ENCODE peak calls at places on chromosomes 1 and 21, in five cellular contexts. One of them, this sample, is unnamed.

GRCh38 chr1:10734900-10735602 is 61.4 kb downstream of the CASZ1 start:
- DNase-seq in heart right ventricle: no peak
- DNase-seq in AG10803: no peak
- DNase-seq in upper lobe of left lung: no peak
- DNase-seq in HFFc6: no peak
- DNase-seq in this sample: peak

GRCh38 chr1:191904991-191905390 is 253.3 kb upstream of the RGS18 start:
- DNase-seq in heart right ventricle: no peak
- DNase-seq in AG10803: no peak
- DNase-seq in upper lobe of left lung: no peak
- DNase-seq in HFFc6: no peak
- DNase-seq in this sample: no peak

GRCh38 chr21:33324311-33325221 is at the start of gene IFNAR1:
- DNase-seq in heart right ventricle: peak
- DNase-seq in AG10803: peak
- DNase-seq in upper lobe of left lung: peak
- DNase-seq in HFFc6: peak
- DNase-seq in this sample: peak

GRCh38 chr1:166906647-166907046 is 30.6 kb upstream of the TADA1 start:
- DNase-seq in heart right ventricle: no peak
- DNase-seq in AG10803: no peak
- DNase-seq in upper lobe of left lung: peak
- DNase-seq in HFFc6: no peak
- DNase-seq in this sample: no peak

GRCh38 chr1:162736633-162737067 is 53.9 kb upstream of the HSD17B7 start:
- DNase-seq in heart right ventricle: no peak
- DNase-seq in AG10803: no peak
- DNase-seq in upper lobe of left lung: no peak
- DNase-seq in HFFc6: no peak
- DNase-seq in this sample: no peak

GRCh38 chr1:218401896-218402770 is 57.0 kb downstream of the TGFB2 start:
- DNase-seq in heart right ventricle: no peak
- DNase-seq in AG10803: no peak
- DNase-seq in upper lobe of left lung: peak
- DNase-seq in HFFc6: no peak
- DNase-seq in this sample: no peak

GRCh38 chr1:90386899-90387334 is 330.2 kb downstream of the BARHL2 start:
- DNase-seq in heart right ventricle: no peak
- DNase-seq in AG10803: no peak
- DNase-seq in upper lobe of left lung: no peak
- DNase-seq in HFFc6: no peak
- DNase-seq in this sample: no peak

GRCh38 chr1:19163261-19163660 is 46.8 kb downstream of the UBR4 start:
- DNase-seq in heart right ventricle: no peak
- DNase-seq in AG10803: peak
- DNase-seq in upper lobe of left lung: no peak
- DNase-seq in HFFc6: peak
- DNase-seq in this sample: no peak

GRCh38 chr1:209870151-209870831 is 42.5 kb downstream of the UTP25 start:
- DNase-seq in heart right ventricle: no peak
- DNase-seq in AG10803: peak
- DNase-seq in upper lobe of left lung: no peak
- DNase-seq in HFFc6: no peak
- DNase-seq in this sample: no peak

GRCh38 chr21:27550258-27550657 is 583.4 kb upstream of the ADAMTS5 start:
- DNase-seq in heart right ventricle: no peak
- DNase-seq in AG10803: no peak
- DNase-seq in upper lobe of left lung: no peak
- DNase-seq in HFFc6: no peak
- DNase-seq in this sample: no peak

GRCh38 chr1:11751087-11751486 is 10.9 kb upstream of the C1orf167 start:
- DNase-seq in heart right ventricle: no peak
- DNase-seq in AG10803: no peak
- DNase-seq in upper lobe of left lung: no peak
- DNase-seq in HFFc6: no peak
- DNase-seq in this sample: no peak

GRCh38 chr1:111656093-111657017 is 36.8 kb downstream of the RAP1A start:
- DNase-seq in heart right ventricle: peak
- DNase-seq in AG10803: peak
- DNase-seq in upper lobe of left lung: no peak
- DNase-seq in HFFc6: peak
- DNase-seq in this sample: peak

GRCh38 chr1:92968138-92969032 is 7.1 kb upstream of the DIPK1A start:
- DNase-seq in heart right ventricle: no peak
- DNase-seq in AG10803: no peak
- DNase-seq in upper lobe of left lung: no peak
- DNase-seq in HFFc6: no peak
- DNase-seq in this sample: no peak

GRCh38 chr1:218676991-218677390 is 331.9 kb downstream of the TGFB2 start:
- DNase-seq in heart right ventricle: no peak
- DNase-seq in AG10803: no peak
- DNase-seq in upper lobe of left lung: no peak
- DNase-seq in HFFc6: no peak
- DNase-seq in this sample: no peak

GRCh38 chr21:43317254-43317748 is 109.6 kb downstream of the SIK1 start:
- DNase-seq in heart right ventricle: no peak
- DNase-seq in AG10803: no peak
- DNase-seq in upper lobe of left lung: no peak
- DNase-seq in HFFc6: no peak
- DNase-seq in this sample: no peak

DNA sequence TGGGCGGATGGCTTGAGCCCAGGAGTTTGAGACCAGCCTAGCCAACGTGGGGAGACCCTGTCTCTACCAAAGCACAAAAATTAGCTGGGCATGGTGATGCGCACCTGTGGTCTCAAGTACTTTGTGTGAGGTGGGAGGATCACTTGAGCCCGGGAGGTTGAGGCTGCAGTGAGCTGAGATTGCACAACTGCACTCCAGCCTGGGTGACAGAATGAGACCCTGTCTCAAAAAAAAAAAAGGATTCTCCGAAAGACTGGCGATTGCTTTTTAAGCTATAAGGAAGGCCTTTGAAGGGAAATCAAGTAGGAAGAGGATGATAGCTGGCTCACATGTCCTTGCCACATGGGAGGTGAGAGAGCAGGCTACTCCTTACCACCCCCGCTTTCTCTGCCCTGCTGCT is 3.7 kb upstream of the LAMTOR5 start:
- DNase-seq in heart right ventricle: no peak
- DNase-seq in AG10803: no peak
- DNase-seq in upper lobe of left lung: no peak
- DNase-seq in HFFc6: no peak
- DNase-seq in this sample: no peak
- TF ChIP-seq CTCF in heart right ventricle: no peak
- TF ChIP-seq CTCF in AG10803: no peak
- TF ChIP-seq CTCF in upper lobe of left lung: no peak
- TF ChIP-seq CTCF in HFFc6: no peak
- TF ChIP-seq CTCF in this sample: no peak

GRCh38 chr1:228297822-228298221 is 90.0 kb downstream of the OBSCN start:
- DNase-seq in heart right ventricle: no peak
- DNase-seq in AG10803: no peak
- DNase-seq in upper lobe of left lung: no peak
- DNase-seq in HFFc6: no peak
- DNase-seq in this sample: no peak

GRCh38 chr1:228297242-228297641 is 89.4 kb downstream of the OBSCN start:
- DNase-seq in heart right ventricle: no peak
- DNase-seq in AG10803: no peak
- DNase-seq in upper lobe of left lung: no peak
- DNase-seq in HFFc6: no peak
- DNase-seq in this sample: no peak

GRCh38 chr1:228294717-228295116 is 86.9 kb downstream of the OBSCN start:
- DNase-seq in heart right ventricle: no peak
- DNase-seq in AG10803: no peak
- DNase-seq in upper lobe of left lung: peak
- DNase-seq in HFFc6: no peak
- DNase-seq in this sample: no peak

GRCh38 chr1:228295201-228295600 is 87.4 kb downstream of the OBSCN start:
- DNase-seq in heart right ventricle: no peak
- DNase-seq in AG10803: no peak
- DNase-seq in upper lobe of left lung: no peak
- DNase-seq in HFFc6: no peak
- DNase-seq in this sample: no peak

GRCh38 chr1:228295981-228296380 is 88.1 kb downstream of the OBSCN start:
- DNase-seq in heart right ventricle: no peak
- DNase-seq in AG10803: no peak
- DNase-seq in upper lobe of left lung: no peak
- DNase-seq in HFFc6: no peak
- DNase-seq in this sample: no peak
- TF ChIP-seq CTCF in heart right ventricle: no peak
- TF ChIP-seq CTCF in AG10803: no peak
- TF ChIP-seq CTCF in upper lobe of left lung: no peak
- TF ChIP-seq CTCF in HFFc6: no peak
- TF ChIP-seq CTCF in this sample: no peak

GRCh38 chr1:45827256-45827655 is 23.8 kb downstream of the MAST2 start:
- DNase-seq in heart right ventricle: no peak
- DNase-seq in AG10803: no peak
- DNase-seq in upper lobe of left lung: no peak
- DNase-seq in HFFc6: no peak
- DNase-seq in this sample: no peak

GRCh38 chr1:45822644-45823043 is 19.2 kb downstream of the MAST2 start:
- DNase-seq in heart right ventricle: no peak
- DNase-seq in AG10803: no peak
- DNase-seq in upper lobe of left lung: no peak
- DNase-seq in HFFc6: no peak
- DNase-seq in this sample: no peak

GRCh38 chr1:45820797-45821196 is 17.4 kb downstream of the MAST2 start:
- DNase-seq in heart right ventricle: no peak
- DNase-seq in AG10803: peak
- DNase-seq in upper lobe of left lung: no peak
- DNase-seq in HFFc6: no peak
- DNase-seq in this sample: no peak

GRCh38 chr1:45828841-45829240 is 25.4 kb downstream of the MAST2 start:
- DNase-seq in heart right ventricle: no peak
- DNase-seq in AG10803: no peak
- DNase-seq in upper lobe of left lung: no peak
- DNase-seq in HFFc6: no peak
- DNase-seq in this sample: no peak

GRCh38 chr1:45824607-45825006 is 21.2 kb downstream of the MAST2 start:
- DNase-seq in heart right ventricle: no peak
- DNase-seq in AG10803: no peak
- DNase-seq in upper lobe of left lung: no peak
- DNase-seq in HFFc6: no peak
- DNase-seq in this sample: no peak
- TF ChIP-seq CTCF in heart right ventricle: no peak
- TF ChIP-seq CTCF in AG10803: no peak
- TF ChIP-seq CTCF in upper lobe of left lung: no peak
- TF ChIP-seq CTCF in HFFc6: peak
- TF ChIP-seq CTCF in this sample: no peak

DNA sequence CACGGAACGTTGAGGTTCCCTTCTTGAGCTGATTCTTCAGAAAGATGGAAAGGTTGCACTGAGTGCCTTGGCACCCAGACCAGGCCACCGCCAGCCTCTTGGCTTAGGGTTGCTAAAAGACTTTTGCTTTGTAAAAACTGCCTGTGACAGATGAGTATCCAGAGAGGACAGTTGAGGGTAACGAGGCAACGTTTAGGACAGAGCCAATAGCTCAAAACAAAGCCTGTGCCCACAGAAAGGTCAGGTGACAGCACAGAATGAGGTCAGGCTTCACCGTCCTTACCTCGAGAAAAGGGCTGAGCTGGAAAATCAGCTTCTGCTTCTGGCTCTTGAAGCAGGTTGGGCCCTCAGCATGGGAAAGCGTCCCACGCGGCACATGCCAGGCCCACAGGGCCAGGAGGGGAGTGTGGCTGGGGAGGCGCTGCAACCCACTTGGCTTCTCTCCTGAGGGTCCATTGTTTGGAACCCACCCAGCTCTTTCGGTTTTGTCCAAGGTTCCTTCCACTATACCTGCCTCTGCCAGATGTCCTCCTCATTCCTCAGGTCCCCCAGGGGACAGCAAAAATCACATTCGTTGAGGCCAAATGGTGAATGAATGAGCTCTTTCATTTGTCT is 55.5 kb downstream of the SCCPDH start:
- DNase-seq in heart right ventricle: no peak
- DNase-seq in AG10803: no peak
- DNase-seq in upper lobe of left lung: peak
- DNase-seq in HFFc6: no peak
- DNase-seq in this sample: no peak
- TF ChIP-seq CTCF in heart right ventricle: no peak
- TF ChIP-seq CTCF in AG10803: no peak
- TF ChIP-seq CTCF in upper lobe of left lung: no peak
- TF ChIP-seq CTCF in HFFc6: no peak
- TF ChIP-seq CTCF in this sample: no peak

DNA sequence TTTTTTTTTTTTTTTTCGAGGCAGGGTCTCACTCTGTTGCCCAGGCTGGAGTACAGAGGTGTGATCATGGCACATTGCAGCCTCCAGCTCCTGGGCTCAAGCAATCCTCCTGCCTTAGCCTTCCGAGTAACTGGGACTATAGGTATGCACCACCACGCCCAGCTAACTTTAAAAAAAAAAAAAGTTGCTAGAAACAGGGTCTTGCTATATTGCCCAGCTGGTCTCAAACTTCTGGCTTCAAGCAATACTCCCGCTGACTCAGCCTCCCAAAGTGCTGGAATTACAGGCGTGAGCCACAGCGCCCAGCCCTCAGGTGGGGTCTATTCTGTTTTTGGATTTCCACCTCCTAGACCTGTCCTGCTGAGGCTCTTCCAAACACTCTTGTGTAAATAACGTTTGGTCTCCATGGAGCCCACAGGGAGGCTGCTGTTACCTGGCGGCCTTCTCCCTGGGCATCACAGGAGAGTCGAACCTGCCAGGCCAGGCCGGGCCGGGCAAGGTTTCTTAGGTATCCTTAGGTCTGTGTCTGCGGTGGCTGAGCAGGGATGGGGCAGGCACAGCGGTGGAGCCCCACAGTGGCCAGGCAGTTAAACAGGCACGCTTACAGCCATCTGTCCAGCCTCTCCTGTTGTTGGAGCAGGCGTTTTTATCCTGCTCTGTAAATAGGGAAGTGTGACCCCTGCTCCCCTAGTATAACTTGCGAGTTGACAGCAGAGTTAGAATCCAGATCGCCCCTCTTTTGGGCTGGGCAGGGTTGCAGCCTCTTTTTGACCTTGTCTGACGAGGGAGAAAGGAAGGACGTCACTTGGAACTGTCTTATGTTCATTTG is 18.8 kb downstream of the PLEKHM2 start:
- DNase-seq in heart right ventricle: no peak
- DNase-seq in AG10803: peak
- DNase-seq in upper lobe of left lung: peak
- DNase-seq in HFFc6: no peak
- DNase-seq in this sample: no peak
- TF ChIP-seq CTCF in heart right ventricle: no peak
- TF ChIP-seq CTCF in AG10803: peak
- TF ChIP-seq CTCF in upper lobe of left lung: no peak
- TF ChIP-seq CTCF in HFFc6: peak
- TF ChIP-seq CTCF in this sample: no peak

DNA sequence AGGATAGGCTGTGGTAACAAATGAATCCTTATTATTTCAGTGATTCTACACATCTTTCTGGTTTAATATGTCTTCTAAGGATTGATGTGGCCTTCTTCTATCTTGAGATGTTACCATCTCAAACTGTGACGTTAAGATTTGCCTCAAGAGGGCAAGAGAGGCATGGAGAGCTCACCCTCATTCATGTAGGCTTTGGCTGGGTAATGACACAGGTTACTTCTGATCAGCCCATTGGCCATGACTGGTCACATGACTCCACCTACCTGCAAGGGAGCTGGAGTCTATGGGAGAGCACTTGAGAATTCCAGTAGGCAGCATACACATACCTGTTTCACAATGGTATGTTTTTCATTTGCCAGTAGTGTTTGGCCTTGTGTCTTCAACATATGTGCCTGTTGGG is 30.0 kb downstream of the CACHD1 start:
- DNase-seq in heart right ventricle: no peak
- DNase-seq in AG10803: no peak
- DNase-seq in upper lobe of left lung: no peak
- DNase-seq in HFFc6: no peak
- DNase-seq in this sample: no peak
- TF ChIP-seq CTCF in heart right ventricle: no peak
- TF ChIP-seq CTCF in AG10803: no peak
- TF ChIP-seq CTCF in upper lobe of left lung: no peak
- TF ChIP-seq CTCF in HFFc6: no peak
- TF ChIP-seq CTCF in this sample: no peak

This sample was measured in dorsolateral prefrontal cortex.